ENCODE peak calls at places on chromosomes 7 and 10, in four cellular contexts. E is upper lobe of right lung; I is CD8-positive, alpha-beta memory T cell; R is psoas muscle. Q is an unnamed sample. For H3K27me3, the result is how much of the 10 kb centered on the place peaks cover.

GRCh38 chr7:101626069-101626671 is 2.9 kb downstream of the MYL10 start:
- DNase-seq in E (no peak), I (no peak), R (no peak), Q (no peak)

GRCh38 chr10:130078120-130078519 is 32.5 kb downstream of the C10orf143 start:
- DNase-seq in E (no peak), I (no peak), R (no peak), Q (no peak)

GRCh38 chr10:3763035-3763456 is 22.0 kb downstream of the KLF6 start:
- DNase-seq in E (no peak), I (no peak), R (no peak), Q (peak)

GRCh38 chr7:36597099-36597773 is 127.1 kb downstream of the AOAH start:
- DNase-seq in E (no peak), I (no peak), R (no peak), Q (no peak)

GRCh38 chr10:49552277-49552676 is 13.4 kb upstream of the ERCC6 start:
- DNase-seq in E (no peak), I (no peak), R (no peak), Q (peak)

GRCh38 chr10:70324951-70325781 is 41.4 kb upstream of the NPFFR1 start:
- DNase-seq in E (no peak), I (no peak), R (no peak), Q (no peak)

GRCh38 chr7:636396-636795 is 90.1 kb upstream of the DNAAF5 start:
- DNase-seq in E (peak), I (peak), R (no peak), Q (peak)

GRCh38 chr7:89607797-89608196 is 546.5 kb upstream of the STEAP1 start:
- DNase-seq in E (no peak), I (peak), R (no peak), Q (peak)

GRCh38 chr7:135536160-135536559 is 21.6 kb upstream of the NUP205 start:
- DNase-seq in E (no peak), I (no peak), R (no peak), Q (no peak)

GRCh38 chr7:33831389-33832118 is 73.8 kb upstream of the BMPER start:
- DNase-seq in E (no peak), I (no peak), R (peak), Q (peak)

GRCh38 chr10:28949005-28950004 is 272.0 kb downstream of the BAMBI start:
- DNase-seq in E (no peak), I (no peak), R (no peak), Q (no peak)

GRCh38 chr7:128069367-128070364 is 38.4 kb upstream of the LRRC4 start:
- DNase-seq in E (no peak), I (no peak), R (no peak), Q (no peak)

GRCh38 chr10:84493951-84494848 is 165.8 kb downstream of the CCSER2 start:
- DNase-seq in E (no peak), I (no peak), R (no peak), Q (peak)

GRCh38 chr10:48605264-48605615 is 367 bp upstream of the ARHGAP22 start:
- DNase-seq in E (no peak), I (no peak), R (no peak), Q (no peak)

GRCh38 chr10:63478564-63478963 is 12.8 kb upstream of the JMJD1C start:
- DNase-seq in E (no peak), I (no peak), R (no peak), Q (no peak)

GRCh38 chr7:132141109-132141508 is 435.2 kb downstream of the PLXNA4 start:
- DNase-seq in E (no peak), I (no peak), R (no peak), Q (peak)

GRCh38 chr7:101160917-101161316 is 4.5 kb downstream of the VGF start:
- DNase-seq in E (no peak), I (no peak), R (no peak), Q (no peak)

GRCh38 chr10:119399466-119399865 is 143.1 kb downstream of the RGS10 start:
- DNase-seq in E (no peak), I (no peak), R (no peak), Q (no peak)

GRCh38 chr7:2269468-2270460 is 27.7 kb downstream of the NUDT1 start:
- DNase-seq in E (no peak), I (no peak), R (no peak), Q (no peak)

GRCh38 chr10:48497965-48498770 is 106.7 kb downstream of the ARHGAP22 start:
- DNase-seq in E (no peak), I (no peak), R (no peak), Q (no peak)

GRCh38 chr7:56079450-56080185 is 13.1 kb downstream of the PHKG1 start:
- DNase-seq in E (peak), I (no peak), R (peak), Q (peak)

GRCh38 chr7:158735935-158736334 is 31.3 kb upstream of the NCAPG2 start:
- DNase-seq in E (no peak), I (no peak), R (no peak), Q (no peak)

GRCh38 chr10:132632851-132633684 is 95.5 kb downstream of the INPP5A start:
- DNase-seq in E (peak), I (no peak), R (peak), Q (peak)

GRCh38 chr10:43760514-43760913 is 111.8 kb upstream of the ZNF32 start:
- DNase-seq in E (no peak), I (no peak), R (no peak), Q (no peak)

GRCh38 chr7:12158334-12159060 is 52.6 kb upstream of the TMEM106B start:
- DNase-seq in E (no peak), I (no peak), R (no peak), Q (no peak)

GRCh38 chr7:23467731-23468720 is 2.3 kb downstream of the IGF2BP3 start:
- DNase-seq in E (no peak), I (peak), R (no peak), Q (peak)

GRCh38 chr10:34666008-34666700 is 148.9 kb downstream of the PARD3 start:
- DNase-seq in E (no peak), I (no peak), R (no peak), Q (peak)

GRCh38 chr7:158672975-158673374 is 31.6 kb downstream of the NCAPG2 start:
- DNase-seq in E (no peak), I (no peak), R (no peak), Q (peak)

GRCh38 chr7:133412942-133413341 is 160.1 kb downstream of the EXOC4 start:
- DNase-seq in E (no peak), I (no peak), R (no peak), Q (no peak)

GRCh38 chr7:121026577-121027111 is 38.1 kb downstream of the CPED1 start:
- DNase-seq in E (no peak), I (no peak), R (no peak), Q (no peak)

GRCh38 chr7:94174956-94175355 is 170.8 kb upstream of the BET1 start:
- DNase-seq in E (no peak), I (no peak), R (no peak), Q (no peak)

GRCh38 chr10:77016278-77016815 is 621.3 kb downstream of the KCNMA1 start:
- DNase-seq in E (no peak), I (no peak), R (no peak), Q (peak)

GRCh38 chr7:133081119-133081604 is 728 bp downstream of the CHCHD3 start:
- DNase-seq in E (no peak), I (no peak), R (no peak), Q (peak)

GRCh38 chr7:70156052-70156451 is 557.8 kb downstream of the AUTS2 start:
- DNase-seq in E (no peak), I (no peak), R (peak), Q (no peak)

GRCh38 chr7:49766966-49767365 is 6.5 kb upstream of the VWC2 start:
- DNase-seq in E (no peak), I (no peak), R (no peak), Q (no peak)

GRCh38 chr7:80781561-80781979 is 137.3 kb downstream of the SEMA3C start:
- DNase-seq in E (no peak), I (no peak), R (no peak), Q (peak)

GRCh38 chr10:103493362-103493871 is at the start of gene NEURL1:
- DNase-seq in E (no peak), I (no peak), R (peak), Q (no peak)
- H3K27me3 ChIP-seq in E (under half), I (under half), R (under half), Q (under half)

GRCh38 chr10:93577565-93577964 is 11.1 kb downstream of the FFAR4 start:
- DNase-seq in E (no peak), I (no peak), R (no peak), Q (no peak)

GRCh38 chr10:93573051-93573909 is 6.8 kb downstream of the FFAR4 start:
- DNase-seq in E (peak), I (no peak), R (no peak), Q (no peak)

GRCh38 chr10:93579089-93579488 is 12.6 kb downstream of the FFAR4 start:
- DNase-seq in E (no peak), I (no peak), R (no peak), Q (no peak)

GRCh38 chr10:93579985-93580711 is 13.7 kb downstream of the FFAR4 start:
- DNase-seq in E (no peak), I (no peak), R (no peak), Q (no peak)

GRCh38 chr10:93576888-93577287 is 10.4 kb downstream of the FFAR4 start:
- DNase-seq in E (no peak), I (no peak), R (no peak), Q (no peak)
- H3K4me3 ChIP-seq in E (no peak), I (no peak), R (no peak), Q (no peak)

GRCh38 chr10:78121801-78122200 is 88.1 kb downstream of the RPS24 start:
- DNase-seq in E (no peak), I (no peak), R (no peak), Q (no peak)
- H3K27me3 ChIP-seq in E (under half), I (under half), R (under half), Q (under half)

GRCh38 chr10:87658858-87659555 is 671 bp upstream of the PAPSS2 start:
- DNase-seq in E (no peak), I (no peak), R (no peak), Q (no peak)
- H3K4me3 ChIP-seq in E (peak), I (no peak), R (peak), Q (peak)

GRCh38 chr7:5428470-5429252 is 5.0 kb upstream of the TNRC18 start:
- DNase-seq in E (peak), I (no peak), R (peak), Q (peak)
- H3K27me3 ChIP-seq in E (under half), I (half or more), R (under half), Q (under half)

DNA sequence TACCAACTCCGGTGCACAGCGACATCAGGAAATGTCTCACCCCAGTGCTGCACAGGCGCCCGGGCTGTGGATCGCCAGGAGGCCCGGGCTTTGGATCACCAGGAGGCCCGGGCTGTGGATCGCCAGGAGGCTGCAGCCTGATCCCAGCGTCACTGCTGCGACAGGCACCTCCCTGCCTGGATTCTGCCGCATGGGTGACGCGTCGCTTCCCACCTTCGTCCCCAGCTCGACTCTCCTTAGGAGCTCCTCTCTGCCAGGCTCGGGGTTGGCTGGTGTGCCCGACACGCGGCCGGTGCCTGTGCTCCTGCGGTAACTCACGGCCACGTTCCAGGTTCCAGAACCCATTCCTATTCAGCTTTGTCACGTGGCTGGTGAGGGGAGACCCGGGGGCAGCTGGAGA is 257.5 kb downstream of the DNAJB6 start:
- DNase-seq in E (no peak), I (no peak), R (no peak), Q (no peak)
- H3K4me3 ChIP-seq in E (no peak), I (no peak), R (no peak), Q (no peak)

DNA sequence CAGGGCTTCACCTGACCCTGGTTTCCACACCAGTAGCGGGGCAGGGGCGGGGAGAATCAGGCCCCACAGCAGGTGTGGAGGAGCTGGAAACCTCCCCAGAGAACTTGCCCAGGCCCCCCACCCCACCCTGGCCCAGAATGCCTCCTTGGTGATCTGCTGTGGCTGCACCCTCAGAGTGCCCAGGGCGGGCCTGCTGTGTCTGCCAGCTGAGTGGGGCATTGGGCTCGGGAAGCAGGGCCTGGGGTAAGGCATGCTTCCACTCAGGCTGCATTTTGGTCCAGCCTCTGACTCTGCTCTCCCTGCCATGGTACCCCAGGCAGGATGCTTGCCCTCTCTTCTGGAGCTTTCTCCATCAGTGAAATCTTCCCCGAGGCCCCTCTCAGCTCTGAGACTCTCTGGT is 1.1 kb upstream of the CRHR2 start:
- DNase-seq in E (no peak), I (no peak), R (no peak), Q (no peak)
- H3K27me3 ChIP-seq in E (half or more), I (under half), R (under half), Q (under half)

GRCh38 chr7:150738092-150739044 is 1.1 kb downstream of the GIMAP5 start:
- DNase-seq in E (no peak), I (no peak), R (no peak), Q (no peak)

GRCh38 chr7:150736864-150737263 is 354 bp upstream of the GIMAP5 start:
- DNase-seq in E (no peak), I (no peak), R (no peak), Q (no peak)

GRCh38 chr7:150735596-150736358 is 1.4 kb upstream of the GIMAP5 start:
- DNase-seq in E (no peak), I (no peak), R (no peak), Q (no peak)

GRCh38 chr7:150739045-150739432 is 1.8 kb downstream of the GIMAP5 start:
- DNase-seq in E (no peak), I (no peak), R (no peak), Q (no peak)

GRCh38 chr7:150737265-150738055 is at the start of gene GIMAP5:
- DNase-seq in E (no peak), I (peak), R (peak), Q (no peak)
- H3K4me3 ChIP-seq in E (peak), I (peak), R (peak), Q (no peak)